ENCODE peak calls at places on chromosomes 4 and X, in six cellular contexts. Z is dorsolateral prefrontal cortex, V is astrocyte of the spinal cord, G is fibroblast of the aortic adventitia, Q is occipital lobe, K is AG04450. Y is an unnamed sample.

GRCh38 chr4:10100734-10101216 is 15.8 kb downstream of the WDR1 start:
- DNase-seq in Z (no peak), V (no peak), G (no peak), Q (no peak), K (no peak), Y (no peak)

GRCh38 chr4:3767569-3768288 is 1.5 kb downstream of the ADRA2C start:
- DNase-seq in Z (no peak), V (peak), G (peak), Q (no peak), K (no peak), Y (no peak)

GRCh38 chr4:2266181-2266580 is 4.3 kb upstream of the MXD4 start:
- DNase-seq in Z (peak), V (no peak), G (peak), Q (peak), K (no peak), Y (peak)

GRCh38 chr4:120299631-120300030 is 233.0 kb upstream of the MAD2L1 start:
- DNase-seq in Z (no peak), V (no peak), G (no peak), Q (no peak), K (no peak), Y (no peak)

GRCh38 chr4:25810016-25810415 is 52.8 kb downstream of the SEL1L3 start:
- DNase-seq in Z (no peak), V (no peak), G (no peak), Q (no peak), K (no peak), Y (no peak)

GRCh38 chrX:50903387-50904027 is 7.0 kb upstream of the BMP15 start:
- DNase-seq in Z (no peak), V (peak), G (peak), Q (no peak), K (no peak), Y (no peak)

GRCh38 chr4:147571021-147571770 is 46.0 kb upstream of the TMEM184C start:
- DNase-seq in Z (no peak), V (peak), G (no peak), Q (no peak), K (no peak), Y (no peak)

GRCh38 chr4:7112656-7113055 is 44.8 kb upstream of the GRPEL1 start:
- DNase-seq in Z (no peak), V (no peak), G (no peak), Q (no peak), K (no peak), Y (no peak)

GRCh38 chrX:150362599-150363481 is at the start of gene MAMLD1:
- DNase-seq in Z (peak), V (peak), G (peak), Q (peak), K (no peak), Y (peak)

GRCh38 chr4:169340834-169341233 is 70.1 kb upstream of the SH3RF1 start:
- DNase-seq in Z (peak), V (no peak), G (no peak), Q (peak), K (no peak), Y (no peak)

GRCh38 chrX:7027071-7027470 is 120.4 kb upstream of the STS start:
- DNase-seq in Z (no peak), V (no peak), G (no peak), Q (no peak), K (no peak), Y (no peak)

GRCh38 chrX:86946569-86946968 is 571.0 kb upstream of the KLHL4 start:
- DNase-seq in Z (no peak), V (no peak), G (peak), Q (no peak), K (no peak), Y (no peak)

GRCh38 chr4:79597266-79597665 is 189.2 kb upstream of the GK2 start:
- DNase-seq in Z (no peak), V (peak), G (peak), Q (no peak), K (no peak), Y (no peak)

GRCh38 chrX:129450123-129450522 is 73.2 kb downstream of the SMARCA1 start:
- DNase-seq in Z (no peak), V (no peak), G (no peak), Q (no peak), K (no peak), Y (no peak)

GRCh38 chr4:94000559-94000958 is 172.0 kb downstream of the ATOH1 start:
- DNase-seq in Z (no peak), V (no peak), G (no peak), Q (no peak), K (no peak), Y (no peak)

GRCh38 chr4:13750594-13750993 is 123.1 kb upstream of the BOD1L1 start:
- DNase-seq in Z (no peak), V (no peak), G (no peak), Q (no peak), K (no peak), Y (no peak)

GRCh38 chr4:74158561-74159396 is 861 bp downstream of the MTHFD2L start:
- DNase-seq in Z (no peak), V (peak), G (peak), Q (no peak), K (no peak), Y (no peak)

GRCh38 chr4:99529218-99529617 is 18.4 kb downstream of the C4orf17 start:
- DNase-seq in Z (no peak), V (no peak), G (peak), Q (no peak), K (no peak), Y (no peak)

GRCh38 chr4:123564758-123565346 is 168.3 kb downstream of the SPRY1 start:
- DNase-seq in Z (no peak), V (peak), G (peak), Q (no peak), K (peak), Y (no peak)

Y was measured in tibial nerve.